ENCODE peak calls at places on chromosome 17, in ten cellular contexts. L is activated gamma-delta T cell treated with Interleukin-2 at 50 U/mL for 16 hours, W is neural crest cell, I is KBM-7, Z is hippocampal formation, G is glutamatergic neuron, X is NCI-H345, M is Caki2, C is A549, E is fibroblast of mammary gland. K is an unnamed sample.

GRCh38 chr17:61133853-61134252 is 265.8 kb upstream of the TBX2 start:
- DNase-seq in L (no peak), W (no peak), I (no peak), Z (no peak), G (no peak), X (no peak), M (no peak), C (no peak), E (no peak), K (no peak)

GRCh38 chr17:72171703-72172670 is 51.2 kb downstream of the SOX9 start:
- DNase-seq in L (no peak), W (no peak), I (no peak), Z (peak), G (no peak), X (no peak), M (no peak), C (no peak), E (no peak), K (peak)

GRCh38 chr17:73646409-73647305 is 2.4 kb upstream of the SDK2 start:
- DNase-seq in L (peak), W (peak), I (no peak), Z (no peak), G (peak), X (peak), M (no peak), C (peak), E (peak), K (no peak)

GRCh38 chr17:47204722-47205418 is 4.3 kb upstream of the MYL4 start:
- DNase-seq in L (peak), W (no peak), I (peak), Z (peak), G (no peak), X (no peak), M (peak), C (no peak), E (peak), K (peak)

GRCh38 chr17:28646039-28646754 is 1.2 kb upstream of the BLTP2 start:
- DNase-seq in L (no peak), W (no peak), I (peak), Z (no peak), G (no peak), X (no peak), M (no peak), C (peak), E (no peak), K (no peak)

GRCh38 chr17:47694018-47694817 is at the start of gene TBKBP1:
- DNase-seq in L (peak), W (peak), I (peak), Z (no peak), G (peak), X (peak), M (no peak), C (peak), E (no peak), K (no peak)

GRCh38 chr17:55341432-55341831 is 76.7 kb downstream of the HLF start:
- DNase-seq in L (no peak), W (no peak), I (no peak), Z (no peak), G (no peak), X (no peak), M (no peak), C (no peak), E (peak), K (no peak)

GRCh38 chr17:12320286-12320685 is 299.6 kb downstream of the MAP2K4 start:
- DNase-seq in L (no peak), W (no peak), I (no peak), Z (no peak), G (no peak), X (no peak), M (no peak), C (peak), E (peak), K (no peak)

GRCh38 chr17:39739885-39740356 is 2.2 kb downstream of the GRB7 start:
- DNase-seq in L (no peak), W (no peak), I (no peak), Z (no peak), G (no peak), X (no peak), M (no peak), C (no peak), E (no peak), K (no peak)

GRCh38 chr17:48597492-48597774 is 3.9 kb upstream of the HOXB5 start:
- DNase-seq in L (no peak), W (no peak), I (no peak), Z (no peak), G (no peak), X (no peak), M (no peak), C (no peak), E (no peak), K (no peak)

GRCh38 chr17:40251576-40251975 is 32.5 kb downstream of the WIPF2 start:
- DNase-seq in L (no peak), W (no peak), I (no peak), Z (no peak), G (no peak), X (no peak), M (peak), C (peak), E (peak), K (no peak)

GRCh38 chr17:83080641-83081560 is 1.5 kb downstream of the METRNL start:
- DNase-seq in L (peak), W (no peak), I (no peak), Z (no peak), G (peak), X (peak), M (peak), C (no peak), E (no peak), K (no peak)

GRCh38 chr17:76405967-76406647 is 21.7 kb downstream of the SPHK1 start:
- DNase-seq in L (no peak), W (no peak), I (peak), Z (no peak), G (no peak), X (peak), M (no peak), C (no peak), E (peak), K (no peak)

GRCh38 chr17:43360376-43360738 is 38.4 kb upstream of the ARL4D start:
- DNase-seq in L (peak), W (no peak), I (no peak), Z (peak), G (no peak), X (peak), M (no peak), C (peak), E (peak), K (peak)

GRCh38 chr17:7710341-7710740 is 5.3 kb downstream of the EFNB3 start:
- DNase-seq in L (no peak), W (no peak), I (no peak), Z (no peak), G (no peak), X (no peak), M (no peak), C (no peak), E (no peak), K (no peak)

GRCh38 chr17:36459601-36460000 is 26.9 kb upstream of the ZNHIT3 start:
- DNase-seq in L (no peak), W (no peak), I (no peak), Z (no peak), G (no peak), X (no peak), M (no peak), C (no peak), E (no peak), K (no peak)

GRCh38 chr17:36869441-36869840 is 67.8 kb upstream of the LHX1 start:
- DNase-seq in L (no peak), W (no peak), I (no peak), Z (no peak), G (no peak), X (no peak), M (no peak), C (no peak), E (no peak), K (no peak)

GRCh38 chr17:45229681-45230409 is 8.2 kb downstream of the FMNL1 start:
- DNase-seq in L (no peak), W (no peak), I (no peak), Z (no peak), G (peak), X (no peak), M (no peak), C (no peak), E (no peak), K (no peak)

GRCh38 chr17:5610956-5611355 is 26.6 kb upstream of the NLRP1 start:
- DNase-seq in L (no peak), W (no peak), I (peak), Z (no peak), G (no peak), X (no peak), M (no peak), C (no peak), E (no peak), K (no peak)

GRCh38 chr17:49872776-49873377 is 25.0 kb upstream of the TAC4 start:
- DNase-seq in L (no peak), W (no peak), I (no peak), Z (no peak), G (no peak), X (no peak), M (no peak), C (no peak), E (no peak), K (no peak)

GRCh38 chr17:80388175-80388574 is 26.8 kb upstream of the ENDOV start:
- DNase-seq in L (no peak), W (no peak), I (no peak), Z (no peak), G (no peak), X (no peak), M (no peak), C (no peak), E (no peak), K (no peak)

GRCh38 chr17:46009681-46010596 is 10.9 kb downstream of the STH start:
- DNase-seq in L (no peak), W (no peak), I (no peak), Z (no peak), G (no peak), X (no peak), M (no peak), C (peak), E (peak), K (no peak)

GRCh38 chr17:67376509-67376891 is 581 bp upstream of the PITPNC1 start:
- DNase-seq in L (peak), W (no peak), I (no peak), Z (no peak), G (no peak), X (peak), M (no peak), C (no peak), E (peak), K (no peak)

K was measured in amygdala.